ENCODE peak calls at places on chromosomes 16 and 17, in ten cellular contexts. One of them, this sample, is unnamed.

GRCh38 chr17:65749479-65749878 is 188.0 kb upstream of the AXIN2 start:
- DNase-seq in Calu3: no peak
- DNase-seq in uterus: no peak
- DNase-seq in right lobe of liver: no peak
- DNase-seq in lower leg skin: no peak
- DNase-seq in tibial nerve: no peak
- DNase-seq in endothelial cell: no peak
- DNase-seq in AG09319: no peak
- DNase-seq in fibroblast of pulmonary artery: peak
- DNase-seq in kidney: no peak
- DNase-seq in this sample: no peak

GRCh38 chr17:67121317-67121887 is 77.0 kb downstream of the CACNG1 start:
- DNase-seq in uterus: no peak
- DNase-seq in endothelial cell: no peak
- DNase-seq in fibroblast of pulmonary artery: no peak
- DNase-seq in AG09319: no peak
- DNase-seq in lower leg skin: no peak
- DNase-seq in right lobe of liver: no peak
- DNase-seq in tibial nerve: no peak
- DNase-seq in Calu3: no peak
- DNase-seq in kidney: no peak
- DNase-seq in this sample: no peak

GRCh38 chr17:63140255-63140654 is 174.2 kb downstream of the TANC2 start:
- DNase-seq in endothelial cell: no peak
- DNase-seq in tibial nerve: peak
- DNase-seq in kidney: no peak
- DNase-seq in AG09319: no peak
- DNase-seq in Calu3: no peak
- DNase-seq in right lobe of liver: no peak
- DNase-seq in lower leg skin: peak
- DNase-seq in uterus: no peak
- DNase-seq in fibroblast of pulmonary artery: peak
- DNase-seq in this sample: no peak

GRCh38 chr16:14155572-14156213 is 84.6 kb downstream of the MRTFB start:
- DNase-seq in lower leg skin: no peak
- DNase-seq in fibroblast of pulmonary artery: no peak
- DNase-seq in uterus: no peak
- DNase-seq in tibial nerve: no peak
- DNase-seq in Calu3: no peak
- DNase-seq in endothelial cell: no peak
- DNase-seq in right lobe of liver: no peak
- DNase-seq in kidney: no peak
- DNase-seq in AG09319: no peak
- DNase-seq in this sample: no peak

GRCh38 chr17:19554393-19554792 is 20.7 kb downstream of the SLC47A1 start:
- DNase-seq in lower leg skin: no peak
- DNase-seq in right lobe of liver: no peak
- DNase-seq in tibial nerve: no peak
- DNase-seq in AG09319: no peak
- DNase-seq in kidney: no peak
- DNase-seq in endothelial cell: no peak
- DNase-seq in fibroblast of pulmonary artery: peak
- DNase-seq in uterus: peak
- DNase-seq in Calu3: no peak
- DNase-seq in this sample: no peak

GRCh38 chr17:73028311-73028755 is 64.2 kb downstream of the SLC39A11 start:
- DNase-seq in kidney: no peak
- DNase-seq in right lobe of liver: no peak
- DNase-seq in fibroblast of pulmonary artery: peak
- DNase-seq in tibial nerve: no peak
- DNase-seq in uterus: no peak
- DNase-seq in lower leg skin: no peak
- DNase-seq in AG09319: peak
- DNase-seq in endothelial cell: no peak
- DNase-seq in Calu3: no peak
- DNase-seq in this sample: no peak

GRCh38 chr16:56357765-56358322 is 67.5 kb downstream of the AMFR start:
- DNase-seq in endothelial cell: no peak
- DNase-seq in AG09319: no peak
- DNase-seq in lower leg skin: no peak
- DNase-seq in right lobe of liver: no peak
- DNase-seq in tibial nerve: no peak
- DNase-seq in uterus: no peak
- DNase-seq in kidney: peak
- DNase-seq in fibroblast of pulmonary artery: no peak
- DNase-seq in Calu3: no peak
- DNase-seq in this sample: peak

GRCh38 chr16:81510016-81510415 is 65.4 kb downstream of the CMIP start:
- DNase-seq in endothelial cell: no peak
- DNase-seq in AG09319: no peak
- DNase-seq in tibial nerve: no peak
- DNase-seq in lower leg skin: no peak
- DNase-seq in fibroblast of pulmonary artery: no peak
- DNase-seq in kidney: no peak
- DNase-seq in uterus: no peak
- DNase-seq in right lobe of liver: peak
- DNase-seq in Calu3: no peak
- DNase-seq in this sample: no peak

GRCh38 chr17:17947966-17948365 is 24.2 kb downstream of the TOM1L2 start:
- DNase-seq in right lobe of liver: no peak
- DNase-seq in Calu3: no peak
- DNase-seq in lower leg skin: no peak
- DNase-seq in tibial nerve: no peak
- DNase-seq in endothelial cell: no peak
- DNase-seq in kidney: no peak
- DNase-seq in AG09319: no peak
- DNase-seq in uterus: no peak
- DNase-seq in fibroblast of pulmonary artery: no peak
- DNase-seq in this sample: no peak

GRCh38 chr17:17950347-17950746 is 21.9 kb downstream of the TOM1L2 start:
- DNase-seq in Calu3: no peak
- DNase-seq in endothelial cell: no peak
- DNase-seq in uterus: no peak
- DNase-seq in tibial nerve: no peak
- DNase-seq in right lobe of liver: no peak
- DNase-seq in lower leg skin: no peak
- DNase-seq in kidney: no peak
- DNase-seq in fibroblast of pulmonary artery: no peak
- DNase-seq in AG09319: no peak
- DNase-seq in this sample: no peak

GRCh38 chr17:17951524-17951923 is 20.7 kb downstream of the TOM1L2 start:
- DNase-seq in AG09319: no peak
- DNase-seq in Calu3: no peak
- DNase-seq in lower leg skin: no peak
- DNase-seq in endothelial cell: no peak
- DNase-seq in uterus: no peak
- DNase-seq in fibroblast of pulmonary artery: no peak
- DNase-seq in tibial nerve: no peak
- DNase-seq in kidney: no peak
- DNase-seq in right lobe of liver: no peak
- DNase-seq in this sample: no peak

GRCh38 chr17:17952691-17953090 is 19.5 kb downstream of the TOM1L2 start:
- DNase-seq in Calu3: no peak
- DNase-seq in uterus: no peak
- DNase-seq in lower leg skin: no peak
- DNase-seq in kidney: no peak
- DNase-seq in AG09319: no peak
- DNase-seq in fibroblast of pulmonary artery: no peak
- DNase-seq in endothelial cell: no peak
- DNase-seq in tibial nerve: no peak
- DNase-seq in right lobe of liver: no peak
- DNase-seq in this sample: no peak

DNA sequence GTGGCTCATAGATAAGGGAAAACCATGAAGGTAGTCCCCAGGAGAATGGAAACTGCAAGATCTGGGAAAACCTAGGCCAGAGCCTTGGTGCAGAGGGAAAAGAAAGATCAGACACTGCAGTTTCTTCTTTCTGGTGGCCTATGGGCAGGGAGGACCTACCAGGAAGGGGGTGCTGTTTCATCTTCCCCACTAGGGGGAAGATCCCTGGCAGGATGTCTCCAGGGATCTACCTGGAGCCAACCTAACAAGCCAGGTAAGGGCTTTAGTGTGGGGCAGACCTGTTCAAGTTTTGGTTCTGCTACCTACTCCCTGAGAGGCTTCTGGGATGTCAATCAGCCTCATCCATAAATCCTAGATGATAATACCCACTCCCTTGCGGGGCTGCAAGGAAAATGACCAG is 21.4 kb downstream of the TOM1L2 start:
- DNase-seq in endothelial cell: no peak
- DNase-seq in fibroblast of pulmonary artery: no peak
- DNase-seq in lower leg skin: no peak
- DNase-seq in uterus: no peak
- DNase-seq in right lobe of liver: no peak
- DNase-seq in AG09319: no peak
- DNase-seq in Calu3: no peak
- DNase-seq in kidney: no peak
- DNase-seq in tibial nerve: no peak
- DNase-seq in this sample: no peak
- TF ChIP-seq CTCF in endothelial cell: no peak
- TF ChIP-seq CTCF in fibroblast of pulmonary artery: peak
- TF ChIP-seq CTCF in lower leg skin: no peak
- TF ChIP-seq CTCF in uterus: no peak
- TF ChIP-seq CTCF in right lobe of liver: no peak
- TF ChIP-seq CTCF in AG09319: no peak
- TF ChIP-seq CTCF in Calu3: peak
- TF ChIP-seq CTCF in kidney: no peak
- TF ChIP-seq CTCF in tibial nerve: no peak
- TF ChIP-seq CTCF in this sample: peak

GRCh38 chr17:77439382-77440013 is 298.7 kb downstream of the SEC14L1 start:
- DNase-seq in fibroblast of pulmonary artery: no peak
- DNase-seq in tibial nerve: no peak
- DNase-seq in uterus: no peak
- DNase-seq in Calu3: no peak
- DNase-seq in AG09319: no peak
- DNase-seq in endothelial cell: no peak
- DNase-seq in lower leg skin: no peak
- DNase-seq in kidney: no peak
- DNase-seq in right lobe of liver: no peak
- DNase-seq in this sample: no peak

GRCh38 chr17:77438241-77439204 is 297.8 kb downstream of the SEC14L1 start:
- DNase-seq in tibial nerve: no peak
- DNase-seq in endothelial cell: no peak
- DNase-seq in kidney: no peak
- DNase-seq in lower leg skin: no peak
- DNase-seq in uterus: no peak
- DNase-seq in Calu3: no peak
- DNase-seq in fibroblast of pulmonary artery: no peak
- DNase-seq in AG09319: no peak
- DNase-seq in right lobe of liver: no peak
- DNase-seq in this sample: no peak

GRCh38 chr17:77442976-77443742 is 302.4 kb downstream of the SEC14L1 start:
- DNase-seq in AG09319: no peak
- DNase-seq in right lobe of liver: no peak
- DNase-seq in lower leg skin: no peak
- DNase-seq in endothelial cell: no peak
- DNase-seq in fibroblast of pulmonary artery: no peak
- DNase-seq in Calu3: no peak
- DNase-seq in kidney: no peak
- DNase-seq in uterus: no peak
- DNase-seq in tibial nerve: no peak
- DNase-seq in this sample: no peak

GRCh38 chr17:77441130-77441920 is 300.6 kb downstream of the SEC14L1 start:
- DNase-seq in Calu3: no peak
- DNase-seq in kidney: no peak
- DNase-seq in tibial nerve: no peak
- DNase-seq in right lobe of liver: no peak
- DNase-seq in lower leg skin: no peak
- DNase-seq in fibroblast of pulmonary artery: no peak
- DNase-seq in AG09319: no peak
- DNase-seq in uterus: no peak
- DNase-seq in endothelial cell: no peak
- DNase-seq in this sample: no peak

GRCh38 chr17:77440571-77440981 is 299.8 kb downstream of the SEC14L1 start:
- DNase-seq in lower leg skin: no peak
- DNase-seq in kidney: no peak
- DNase-seq in endothelial cell: no peak
- DNase-seq in Calu3: no peak
- DNase-seq in tibial nerve: no peak
- DNase-seq in right lobe of liver: no peak
- DNase-seq in AG09319: no peak
- DNase-seq in fibroblast of pulmonary artery: no peak
- DNase-seq in uterus: no peak
- DNase-seq in this sample: no peak
- TF ChIP-seq CTCF in lower leg skin: no peak
- TF ChIP-seq CTCF in kidney: no peak
- TF ChIP-seq CTCF in endothelial cell: no peak
- TF ChIP-seq CTCF in Calu3: no peak
- TF ChIP-seq CTCF in tibial nerve: no peak
- TF ChIP-seq CTCF in right lobe of liver: no peak
- TF ChIP-seq CTCF in AG09319: no peak
- TF ChIP-seq CTCF in fibroblast of pulmonary artery: no peak
- TF ChIP-seq CTCF in uterus: no peak
- TF ChIP-seq CTCF in this sample: no peak

DNA sequence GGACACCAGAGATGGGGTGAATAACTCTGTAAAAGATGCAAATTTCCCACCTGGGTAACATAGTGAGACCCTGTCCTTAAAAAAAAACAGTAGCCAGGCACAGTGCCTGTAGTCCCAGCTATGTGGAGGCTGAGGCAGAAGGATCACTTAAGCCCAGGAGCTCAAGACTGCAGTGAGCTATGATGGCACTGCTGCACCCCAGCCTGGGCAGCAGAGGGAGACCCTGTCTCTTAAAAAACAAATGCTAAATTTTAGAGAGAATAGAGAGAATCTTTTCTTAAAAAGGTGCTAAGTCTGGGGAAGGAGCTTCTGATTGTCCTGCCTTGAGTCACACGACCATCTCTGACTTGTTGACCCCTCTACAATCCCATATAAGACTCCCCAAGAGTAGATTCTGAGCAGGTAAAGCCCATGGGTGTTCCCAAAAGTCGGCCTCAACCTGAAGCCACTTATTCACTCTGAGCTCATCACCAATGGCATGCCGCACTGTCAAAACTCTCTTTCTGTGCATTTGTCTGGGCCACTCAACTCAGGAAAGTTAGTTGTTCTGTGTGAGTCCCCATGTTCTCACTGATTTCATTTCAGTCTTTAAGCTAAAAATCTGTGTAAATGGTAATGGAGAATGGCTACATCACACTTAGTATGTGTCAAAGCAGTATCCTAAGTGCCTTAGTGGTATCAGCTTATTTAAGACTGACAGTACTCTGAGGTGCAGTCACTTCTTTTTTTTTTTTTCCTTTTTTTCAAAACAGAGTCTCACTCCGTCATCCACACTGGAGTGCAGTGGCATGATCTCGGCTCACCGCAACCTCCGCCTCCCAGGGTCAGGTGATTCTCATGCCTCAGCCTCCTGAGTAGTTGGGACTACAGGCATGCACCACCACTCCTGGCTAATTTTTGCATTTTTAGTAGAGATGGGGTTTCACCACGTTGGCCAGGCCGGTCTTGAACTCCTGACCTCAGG is 41.6 kb downstream of the PRKCB start:
- DNase-seq in kidney: no peak
- DNase-seq in Calu3: no peak
- DNase-seq in fibroblast of pulmonary artery: no peak
- DNase-seq in AG09319: no peak
- DNase-seq in tibial nerve: no peak
- DNase-seq in endothelial cell: no peak
- DNase-seq in uterus: no peak
- DNase-seq in lower leg skin: no peak
- DNase-seq in right lobe of liver: no peak
- DNase-seq in this sample: no peak
- TF ChIP-seq CTCF in kidney: no peak
- TF ChIP-seq CTCF in Calu3: no peak
- TF ChIP-seq CTCF in fibroblast of pulmonary artery: no peak
- TF ChIP-seq CTCF in AG09319: no peak
- TF ChIP-seq CTCF in tibial nerve: no peak
- TF ChIP-seq CTCF in endothelial cell: no peak
- TF ChIP-seq CTCF in uterus: no peak
- TF ChIP-seq CTCF in lower leg skin: no peak
- TF ChIP-seq CTCF in right lobe of liver: no peak
- TF ChIP-seq CTCF in this sample: peak

DNA sequence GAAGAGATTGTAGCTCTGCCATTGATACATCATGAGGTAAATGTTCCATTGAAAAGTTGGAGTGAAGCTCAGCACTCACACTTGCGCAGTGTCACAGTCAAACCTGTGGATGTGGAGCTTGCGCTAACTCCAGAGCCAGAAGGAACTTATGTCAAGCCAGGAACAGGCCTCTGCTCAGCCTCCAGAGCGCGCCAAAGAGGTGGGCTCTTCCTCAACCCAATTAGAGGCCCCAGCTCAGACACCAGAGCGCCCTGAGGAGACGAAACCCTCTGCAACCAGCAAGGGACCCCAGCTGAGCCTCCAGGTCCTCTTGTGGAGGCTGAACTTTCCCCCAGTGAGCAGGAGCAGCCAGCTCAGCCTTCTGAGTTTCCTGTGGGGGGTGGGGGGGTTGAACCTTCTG is 61.5 kb upstream of the FBXO47 start:
- DNase-seq in kidney: no peak
- DNase-seq in tibial nerve: no peak
- DNase-seq in AG09319: no peak
- DNase-seq in fibroblast of pulmonary artery: no peak
- DNase-seq in right lobe of liver: no peak
- DNase-seq in Calu3: no peak
- DNase-seq in endothelial cell: no peak
- DNase-seq in uterus: no peak
- DNase-seq in lower leg skin: no peak
- DNase-seq in this sample: no peak
- TF ChIP-seq CTCF in kidney: no peak
- TF ChIP-seq CTCF in tibial nerve: no peak
- TF ChIP-seq CTCF in AG09319: no peak
- TF ChIP-seq CTCF in fibroblast of pulmonary artery: no peak
- TF ChIP-seq CTCF in right lobe of liver: no peak
- TF ChIP-seq CTCF in Calu3: no peak
- TF ChIP-seq CTCF in endothelial cell: no peak
- TF ChIP-seq CTCF in uterus: no peak
- TF ChIP-seq CTCF in lower leg skin: no peak
- TF ChIP-seq CTCF in this sample: no peak